ENCODE peak calls at places on chromosome 6, in nine cellular contexts. E is Caki2, T is hypothalamus, L is IMR-90, A is NCI-H1092 treated with DMSO at 0.1 percent for 48 hours, F is NCI-H1417, D is hepatocyte, H is SK-MEL-5, O is lung microvascular endothelial cell. K is an unnamed sample.

GRCh38 chr6:14739830-14740229 is 506.0 kb upstream of the JARID2 start:
- DNase-seq in E (no peak), T (no peak), L (no peak), A (no peak), F (no peak), D (no peak), H (no peak), O (no peak), K (no peak)

GRCh38 chr6:41730531-41731436 is 4.6 kb downstream of the TFEB start:
- DNase-seq in E (no peak), T (no peak), L (no peak), A (no peak), F (no peak), D (no peak), H (no peak), O (peak), K (no peak)

GRCh38 chr6:70709826-70710225 is 42.1 kb downstream of the SMAP1 start:
- DNase-seq in E (no peak), T (no peak), L (peak), A (no peak), F (no peak), D (no peak), H (no peak), O (peak), K (no peak)

GRCh38 chr6:34260576-34261267 is 11.9 kb upstream of the SMIM29 start:
- DNase-seq in E (no peak), T (no peak), L (no peak), A (no peak), F (no peak), D (no peak), H (no peak), O (no peak), K (no peak)

GRCh38 chr6:128600397-128600951 is 80.1 kb upstream of the PTPRK start:
- DNase-seq in E (no peak), T (no peak), L (peak), A (peak), F (no peak), D (peak), H (peak), O (peak), K (peak)

GRCh38 chr6:455006-455585 is 63.5 kb downstream of the IRF4 start:
- DNase-seq in E (no peak), T (no peak), L (peak), A (no peak), F (no peak), D (no peak), H (no peak), O (no peak), K (no peak)

GRCh38 chr6:42778072-42778471 is 3.8 kb upstream of the BICRAL start:
- DNase-seq in E (no peak), T (no peak), L (no peak), A (no peak), F (no peak), D (no peak), H (no peak), O (no peak), K (no peak)

GRCh38 chr6:39430968-39431523 is 108.5 kb upstream of the KCNK16 start:
- DNase-seq in E (no peak), T (peak), L (no peak), A (peak), F (peak), D (peak), H (peak), O (peak), K (no peak)

GRCh38 chr6:140504776-140505175 is 1130.3 kb upstream of the CITED2 start:
- DNase-seq in E (no peak), T (no peak), L (no peak), A (no peak), F (no peak), D (no peak), H (no peak), O (no peak), K (no peak)

GRCh38 chr6:4135665-4136353 is 434 bp upstream of the ECI2 start:
- DNase-seq in E (peak), T (peak), L (peak), A (peak), F (peak), D (peak), H (peak), O (peak), K (peak)

GRCh38 chr6:14046476-14047068 is 71.0 kb upstream of the CD83 start:
- DNase-seq in E (peak), T (no peak), L (peak), A (peak), F (peak), D (peak), H (peak), O (peak), K (peak)

GRCh38 chr6:33029297-33030184 is 20.1 kb upstream of the HLA-DOA start:
- DNase-seq in E (no peak), T (no peak), L (peak), A (no peak), F (no peak), D (no peak), H (peak), O (no peak), K (no peak)

GRCh38 chr6:91198588-91199255 is 611.9 kb upstream of the MAP3K7 start:
- DNase-seq in E (peak), T (no peak), L (no peak), A (no peak), F (no peak), D (no peak), H (no peak), O (no peak), K (no peak)

GRCh38 chr6:27505209-27506027 is 32.5 kb upstream of the ZNF184 start:
- DNase-seq in E (peak), T (no peak), L (peak), A (peak), F (peak), D (peak), H (peak), O (peak), K (peak)

GRCh38 chr6:35796236-35796635 is 887 bp downstream of the CLPS start:
- DNase-seq in E (no peak), T (no peak), L (no peak), A (no peak), F (no peak), D (no peak), H (no peak), O (no peak), K (no peak)

GRCh38 chr6:168263351-168263905 is 56.1 kb downstream of the DACT2 start:
- DNase-seq in E (no peak), T (no peak), L (no peak), A (no peak), F (no peak), D (no peak), H (no peak), O (no peak), K (no peak)

GRCh38 chr6:37243131-37243815 is 14.3 kb upstream of the TBC1D22B start:
- DNase-seq in E (no peak), T (no peak), L (no peak), A (no peak), F (no peak), D (no peak), H (no peak), O (no peak), K (no peak)

GRCh38 chr6:44642870-44643522 is 255.5 kb downstream of the CDC5L start:
- DNase-seq in E (no peak), T (no peak), L (peak), A (peak), F (peak), D (no peak), H (no peak), O (no peak), K (no peak)

GRCh38 chr6:114419175-114419574 is 76.4 kb upstream of the HS3ST5 start:
- DNase-seq in E (no peak), T (no peak), L (no peak), A (no peak), F (no peak), D (peak), H (peak), O (no peak), K (no peak)

GRCh38 chr6:33709605-33710295 is 1.8 kb downstream of the UQCC2 start:
- DNase-seq in E (no peak), T (no peak), L (no peak), A (no peak), F (peak), D (no peak), H (no peak), O (no peak), K (no peak)

GRCh38 chr6:3753228-3753795 is 1.8 kb upstream of the PXDC1 start:
- DNase-seq in E (no peak), T (no peak), L (no peak), A (no peak), F (no peak), D (no peak), H (peak), O (peak), K (no peak)

GRCh38 chr6:157061770-157062594 is 261.3 kb downstream of the TMEM242 start:
- DNase-seq in E (no peak), T (no peak), L (no peak), A (no peak), F (no peak), D (no peak), H (no peak), O (no peak), K (no peak)

GRCh38 chr6:160461641-160462040 is 113.5 kb downstream of the SLC22A3 start:
- DNase-seq in E (no peak), T (no peak), L (peak), A (no peak), F (no peak), D (no peak), H (no peak), O (peak), K (no peak)

GRCh38 chr6:7147051-7147671 is 39.4 kb downstream of the RREB1 start:
- DNase-seq in E (no peak), T (no peak), L (no peak), A (no peak), F (peak), D (no peak), H (peak), O (no peak), K (peak)

GRCh38 chr6:90157441-90157840 is 139.2 kb downstream of the BACH2 start:
- DNase-seq in E (no peak), T (no peak), L (no peak), A (no peak), F (no peak), D (no peak), H (no peak), O (no peak), K (no peak)

GRCh38 chr6:138509371-138509770 is 10.1 kb upstream of the NHSL1 start:
- DNase-seq in E (peak), T (no peak), L (peak), A (peak), F (peak), D (peak), H (peak), O (peak), K (peak)

GRCh38 chr6:127347188-127347587 is 3.8 kb upstream of the ECHDC1 start:
- DNase-seq in E (no peak), T (no peak), L (no peak), A (no peak), F (no peak), D (no peak), H (no peak), O (no peak), K (no peak)

GRCh38 chr6:154298297-154298696 is 58.3 kb downstream of the IPCEF1 start:
- DNase-seq in E (peak), T (no peak), L (peak), A (no peak), F (no peak), D (no peak), H (peak), O (peak), K (peak)

GRCh38 chr6:51299649-51300380 is 481.1 kb downstream of the TFAP2B start:
- DNase-seq in E (no peak), T (no peak), L (no peak), A (no peak), F (peak), D (no peak), H (no peak), O (no peak), K (no peak)

GRCh38 chr6:150894935-150895686 is 29.6 kb downstream of the MTHFD1L start:
- DNase-seq in E (no peak), T (no peak), L (peak), A (peak), F (peak), D (peak), H (peak), O (peak), K (no peak)

GRCh38 chr6:136737343-136738177 is 54.7 kb downstream of the MAP3K5 start:
- DNase-seq in E (no peak), T (no peak), L (peak), A (no peak), F (no peak), D (no peak), H (no peak), O (peak), K (no peak)

GRCh38 chr6:42727084-42727601 is 4.7 kb upstream of the PRPH2 start:
- DNase-seq in E (no peak), T (peak), L (peak), A (no peak), F (no peak), D (no peak), H (no peak), O (peak), K (no peak)

GRCh38 chr6:146950351-146950835 is 253.8 kb upstream of the STXBP5 start:
- DNase-seq in E (no peak), T (no peak), L (peak), A (no peak), F (no peak), D (peak), H (no peak), O (peak), K (no peak)

GRCh38 chr6:118788702-118789101 is 105.2 kb upstream of the ASF1A start:
- DNase-seq in E (no peak), T (no peak), L (no peak), A (no peak), F (no peak), D (no peak), H (no peak), O (no peak), K (no peak)

GRCh38 chr6:19204445-19204844 is 632.7 kb upstream of the ID4 start:
- DNase-seq in E (no peak), T (no peak), L (no peak), A (no peak), F (no peak), D (no peak), H (peak), O (no peak), K (peak)

GRCh38 chr6:144298167-144298671 is 13.1 kb downstream of the UTRN start:
- DNase-seq in E (no peak), T (no peak), L (no peak), A (no peak), F (no peak), D (peak), H (no peak), O (peak), K (no peak)

GRCh38 chr6:167870321-167870720 is 43.6 kb downstream of the AFDN start:
- DNase-seq in E (no peak), T (no peak), L (no peak), A (no peak), F (no peak), D (no peak), H (no peak), O (peak), K (no peak)